ENCODE peak calls at places on chromosomes 1 and 21, in nine cellular contexts. One of them, this sample, is unnamed.

GRCh38 chr1:82586473-82586872 is 785.7 kb downstream of the ADGRL2 start:
- DNase-seq in left ventricle myocardium inferior: peak
- DNase-seq in HuH-7.5: no peak
- DNase-seq in cardiac fibroblast: peak
- DNase-seq in fibroblast of gingiva: peak
- DNase-seq in T-helper 1 cell: no peak
- DNase-seq in HTR-8/SVneo: no peak
- DNase-seq in CD8-positive, alpha-beta T cell: no peak
- DNase-seq in CD4-positive, alpha-beta T cell: no peak
- DNase-seq in this sample: no peak

GRCh38 chr1:202968351-202968750 is 1.3 kb upstream of the CYB5R1 start:
- DNase-seq in left ventricle myocardium inferior: no peak
- DNase-seq in CD8-positive, alpha-beta T cell: no peak
- DNase-seq in cardiac fibroblast: no peak
- DNase-seq in T-helper 1 cell: no peak
- DNase-seq in HuH-7.5: no peak
- DNase-seq in HTR-8/SVneo: no peak
- DNase-seq in CD4-positive, alpha-beta T cell: no peak
- DNase-seq in fibroblast of gingiva: no peak
- DNase-seq in this sample: no peak

GRCh38 chr1:107019166-107019565 is 37.3 kb upstream of the PRMT6 start:
- DNase-seq in HTR-8/SVneo: no peak
- DNase-seq in left ventricle myocardium inferior: no peak
- DNase-seq in cardiac fibroblast: no peak
- DNase-seq in T-helper 1 cell: no peak
- DNase-seq in fibroblast of gingiva: no peak
- DNase-seq in HuH-7.5: no peak
- DNase-seq in CD8-positive, alpha-beta T cell: no peak
- DNase-seq in CD4-positive, alpha-beta T cell: no peak
- DNase-seq in this sample: no peak

GRCh38 chr21:39156024-39156423 is 27.2 kb downstream of the PSMG1 start:
- DNase-seq in fibroblast of gingiva: no peak
- DNase-seq in CD8-positive, alpha-beta T cell: no peak
- DNase-seq in left ventricle myocardium inferior: no peak
- DNase-seq in HTR-8/SVneo: no peak
- DNase-seq in CD4-positive, alpha-beta T cell: no peak
- DNase-seq in HuH-7.5: no peak
- DNase-seq in T-helper 1 cell: no peak
- DNase-seq in cardiac fibroblast: no peak
- DNase-seq in this sample: no peak

GRCh38 chr1:228373681-228374571 is 32.7 kb downstream of the TRIM11 start:
- DNase-seq in HuH-7.5: no peak
- DNase-seq in T-helper 1 cell: no peak
- DNase-seq in left ventricle myocardium inferior: peak
- DNase-seq in CD8-positive, alpha-beta T cell: no peak
- DNase-seq in cardiac fibroblast: no peak
- DNase-seq in fibroblast of gingiva: no peak
- DNase-seq in CD4-positive, alpha-beta T cell: no peak
- DNase-seq in HTR-8/SVneo: no peak
- DNase-seq in this sample: no peak

GRCh38 chr1:156444407-156445001 is 56.1 kb downstream of the MEF2D start:
- DNase-seq in T-helper 1 cell: no peak
- DNase-seq in cardiac fibroblast: peak
- DNase-seq in CD4-positive, alpha-beta T cell: no peak
- DNase-seq in HuH-7.5: no peak
- DNase-seq in fibroblast of gingiva: no peak
- DNase-seq in left ventricle myocardium inferior: no peak
- DNase-seq in CD8-positive, alpha-beta T cell: peak
- DNase-seq in HTR-8/SVneo: no peak
- DNase-seq in this sample: no peak

GRCh38 chr1:61993331-61993961 is 201.2 kb upstream of the L1TD1 start:
- DNase-seq in T-helper 1 cell: no peak
- DNase-seq in HuH-7.5: no peak
- DNase-seq in left ventricle myocardium inferior: no peak
- DNase-seq in fibroblast of gingiva: no peak
- DNase-seq in CD4-positive, alpha-beta T cell: no peak
- DNase-seq in cardiac fibroblast: no peak
- DNase-seq in HTR-8/SVneo: no peak
- DNase-seq in CD8-positive, alpha-beta T cell: no peak
- DNase-seq in this sample: no peak

GRCh38 chr1:43427941-43428340 is 25.8 kb downstream of the HYI start:
- DNase-seq in HuH-7.5: no peak
- DNase-seq in CD8-positive, alpha-beta T cell: no peak
- DNase-seq in left ventricle myocardium inferior: no peak
- DNase-seq in CD4-positive, alpha-beta T cell: no peak
- DNase-seq in T-helper 1 cell: no peak
- DNase-seq in HTR-8/SVneo: no peak
- DNase-seq in fibroblast of gingiva: no peak
- DNase-seq in cardiac fibroblast: no peak
- DNase-seq in this sample: no peak

GRCh38 chr1:89670168-89670567 is 37.2 kb downstream of the LRRC8C start:
- DNase-seq in left ventricle myocardium inferior: no peak
- DNase-seq in cardiac fibroblast: peak
- DNase-seq in T-helper 1 cell: no peak
- DNase-seq in HTR-8/SVneo: no peak
- DNase-seq in HuH-7.5: no peak
- DNase-seq in CD8-positive, alpha-beta T cell: no peak
- DNase-seq in fibroblast of gingiva: peak
- DNase-seq in CD4-positive, alpha-beta T cell: no peak
- DNase-seq in this sample: no peak

GRCh38 chr1:27130798-27131197 is 24.1 kb downstream of the SLC9A1 start:
- DNase-seq in fibroblast of gingiva: no peak
- DNase-seq in left ventricle myocardium inferior: peak
- DNase-seq in CD8-positive, alpha-beta T cell: no peak
- DNase-seq in HTR-8/SVneo: no peak
- DNase-seq in HuH-7.5: no peak
- DNase-seq in cardiac fibroblast: no peak
- DNase-seq in CD4-positive, alpha-beta T cell: no peak
- DNase-seq in T-helper 1 cell: no peak
- DNase-seq in this sample: no peak

GRCh38 chr1:155060736-155061135 is 2.8 kb upstream of the EFNA4 start:
- DNase-seq in fibroblast of gingiva: no peak
- DNase-seq in cardiac fibroblast: no peak
- DNase-seq in CD8-positive, alpha-beta T cell: no peak
- DNase-seq in T-helper 1 cell: no peak
- DNase-seq in HuH-7.5: no peak
- DNase-seq in HTR-8/SVneo: no peak
- DNase-seq in left ventricle myocardium inferior: no peak
- DNase-seq in CD4-positive, alpha-beta T cell: no peak
- DNase-seq in this sample: no peak

GRCh38 chr1:163399976-163400375 is 78.2 kb downstream of the NUF2 start:
- DNase-seq in CD8-positive, alpha-beta T cell: no peak
- DNase-seq in T-helper 1 cell: no peak
- DNase-seq in HTR-8/SVneo: no peak
- DNase-seq in CD4-positive, alpha-beta T cell: no peak
- DNase-seq in cardiac fibroblast: no peak
- DNase-seq in fibroblast of gingiva: no peak
- DNase-seq in HuH-7.5: no peak
- DNase-seq in left ventricle myocardium inferior: no peak
- DNase-seq in this sample: no peak